ENCODE peak calls at places on chromosome 7, in seven cellular contexts. P, H, C, T, G, I and Q are unnamed samples.

GRCh38 chr7:114941692-114942091 is 19.8 kb downstream of the MDFIC start:
- DNase-seq in G (no peak), C (no peak), H (no peak), T (no peak), P (no peak), I (no peak), Q (no peak)

GRCh38 chr7:80634505-80634904 is 3.9 kb upstream of the CD36 start:
- DNase-seq in P (no peak), C (peak), I (no peak), G (no peak), H (no peak), T (peak), Q (peak)

GRCh38 chr7:144835166-144835611 is 664 bp downstream of the TPK1 start:
- DNase-seq in T (peak), H (peak), I (no peak), P (peak), G (peak), C (peak), Q (peak)

GRCh38 chr7:359776-360361 is 69.9 kb downstream of the FOXL3 start:
- DNase-seq in P (no peak), I (no peak), C (no peak), T (no peak), G (no peak), H (no peak), Q (no peak)

GRCh38 chr7:95608344-95609173 is 12.2 kb upstream of the PDK4 start:
- DNase-seq in T (peak), H (no peak), P (peak), I (no peak), C (peak), G (peak), Q (no peak)

GRCh38 chr7:92456241-92456640 is 9.0 kb downstream of the GATAD1 start:
- DNase-seq in H (no peak), T (no peak), C (no peak), P (no peak), I (no peak), G (no peak), Q (no peak)

GRCh38 chr7:22730921-22731654 is 4.1 kb downstream of the IL6 start:
- DNase-seq in H (no peak), C (peak), I (no peak), G (no peak), P (no peak), T (peak), Q (no peak)

GRCh38 chr7:82423446-82423845 is 20.1 kb downstream of the CACNA2D1 start:
- DNase-seq in T (no peak), G (no peak), H (no peak), I (no peak), P (no peak), C (no peak), Q (no peak)

GRCh38 chr7:30930621-30931020 is 19.0 kb downstream of the AQP1 start:
- DNase-seq in T (no peak), H (no peak), C (no peak), P (no peak), G (no peak), I (no peak), Q (no peak)

GRCh38 chr7:139192014-139192706 is 38.9 kb upstream of the UBN2 start:
- DNase-seq in H (no peak), P (no peak), T (no peak), C (no peak), I (no peak), G (no peak), Q (no peak)

GRCh38 chr7:90351987-90352386 is 5.5 kb downstream of the GTPBP10 start:
- DNase-seq in G (no peak), H (no peak), I (no peak), P (no peak), C (no peak), T (no peak), Q (no peak)

GRCh38 chr7:2165239-2165609 is 67.5 kb downstream of the MAD1L1 start:
- DNase-seq in P (no peak), T (no peak), C (peak), G (no peak), I (no peak), H (no peak), Q (no peak)

GRCh38 chr7:77537595-77538185 is 595 bp downstream of the PTPN12 start:
- DNase-seq in H (peak), C (peak), G (peak), T (no peak), I (peak), P (peak), Q (peak)

GRCh38 chr7:139431459-139431858 is 52.0 kb downstream of the KLRG2 start:
- DNase-seq in I (no peak), H (no peak), P (no peak), G (no peak), T (no peak), C (no peak), Q (no peak)

GRCh38 chr7:117193564-117193963 is 129.3 kb downstream of the WNT2 start:
- DNase-seq in P (no peak), I (no peak), G (no peak), H (no peak), T (no peak), C (peak), Q (no peak)

GRCh38 chr7:64993901-64994300 is 3.1 kb upstream of the ZNF117 start:
- DNase-seq in G (no peak), I (no peak), C (no peak), P (no peak), H (no peak), T (no peak), Q (no peak)

GRCh38 chr7:130266258-130266960 is at the start of gene CPA2:
- DNase-seq in G (no peak), P (no peak), T (no peak), H (no peak), C (no peak), I (no peak), Q (no peak)

GRCh38 chr7:30771859-30772429 is 727 bp downstream of the MINDY4 start:
- DNase-seq in G (no peak), P (peak), T (no peak), H (no peak), C (peak), I (no peak), Q (peak)

GRCh38 chr7:94877731-94878670 is 29.4 kb upstream of the PPP1R9A start:
- DNase-seq in I (no peak), C (no peak), G (no peak), T (no peak), H (no peak), P (no peak), Q (no peak)

GRCh38 chr7:41993173-41993867 is 243.7 kb downstream of the GLI3 start:
- DNase-seq in H (no peak), T (peak), P (no peak), C (no peak), I (no peak), G (no peak), Q (peak)

GRCh38 chr7:132541656-132542055 is 34.6 kb downstream of the PLXNA4 start:
- DNase-seq in T (no peak), P (no peak), H (no peak), C (no peak), G (no peak), I (no peak), Q (no peak)

GRCh38 chr7:96093435-96093834 is 228.5 kb downstream of the SLC25A13 start:
- DNase-seq in G (no peak), P (no peak), I (no peak), H (no peak), T (peak), C (peak), Q (no peak)

GRCh38 chr7:31098606-31099360 is 46.7 kb downstream of the ADCYAP1R1 start:
- DNase-seq in P (no peak), G (no peak), C (no peak), H (no peak), I (no peak), T (no peak), Q (no peak)

GRCh38 chr7:138538518-138538917 is 78.5 kb downstream of the TRIM24 start:
- DNase-seq in T (no peak), G (no peak), I (no peak), H (no peak), C (peak), P (no peak), Q (no peak)